ENCODE peak calls at places on chromosomes 12 and 14, in eight cellular contexts. One of them, this sample, is unnamed.

GRCh38 chr12:109462868-109463692 is 14.0 kb downstream of the KCTD10 start:
- DNase-seq in SK-N-SH: peak; percentile 51
- DNase-seq in cardiac fibroblast: peak; percentile 98
- DNase-seq in GM12865: no peak
- DNase-seq in cardiac muscle cell: peak; percentile 87
- DNase-seq in lower leg skin: peak; percentile 81
- DNase-seq in fibroblast of mammary gland: peak; percentile 97
- DNase-seq in lower lobe of right lung: peak; percentile 78
- DNase-seq in this sample: no peak

GRCh38 chr14:60508707-60509437 is at the start of gene SIX6:
- DNase-seq in SK-N-SH: peak; percentile 77
- DNase-seq in cardiac fibroblast: peak; percentile 12
- DNase-seq in GM12865: peak; percentile 11
- DNase-seq in cardiac muscle cell: peak; percentile 77
- DNase-seq in lower leg skin: no peak
- DNase-seq in fibroblast of mammary gland: no peak
- DNase-seq in lower lobe of right lung: no peak
- DNase-seq in this sample: no peak

GRCh38 chr12:12926571-12927071 is 25.3 kb downstream of the GPRC5D start:
- DNase-seq in SK-N-SH: no peak
- DNase-seq in cardiac fibroblast: peak; percentile 61
- DNase-seq in GM12865: no peak
- DNase-seq in cardiac muscle cell: no peak
- DNase-seq in lower leg skin: no peak
- DNase-seq in fibroblast of mammary gland: peak; percentile 82
- DNase-seq in lower lobe of right lung: no peak
- DNase-seq in this sample: no peak

GRCh38 chr12:132776816-132777568 is 15.4 kb upstream of the ANKLE2 start:
- DNase-seq in SK-N-SH: no peak
- DNase-seq in cardiac fibroblast: peak; percentile 93
- DNase-seq in GM12865: no peak
- DNase-seq in cardiac muscle cell: no peak
- DNase-seq in lower leg skin: no peak
- DNase-seq in fibroblast of mammary gland: peak; percentile 78
- DNase-seq in lower lobe of right lung: no peak
- DNase-seq in this sample: no peak

GRCh38 chr14:23183479-23183878 is at the start of gene SLC7A8:
- DNase-seq in SK-N-SH: no peak
- DNase-seq in cardiac fibroblast: peak; percentile 31
- DNase-seq in GM12865: no peak
- DNase-seq in cardiac muscle cell: peak; percentile 66
- DNase-seq in lower leg skin: peak; percentile 47
- DNase-seq in fibroblast of mammary gland: no peak
- DNase-seq in lower lobe of right lung: peak; percentile 67
- DNase-seq in this sample: no peak

GRCh38 chr14:20477211-20477876 is 8.1 kb downstream of the PNP start:
- DNase-seq in SK-N-SH: peak; percentile 65
- DNase-seq in cardiac fibroblast: peak; percentile 89
- DNase-seq in GM12865: no peak
- DNase-seq in cardiac muscle cell: peak; percentile 34
- DNase-seq in lower leg skin: no peak
- DNase-seq in fibroblast of mammary gland: no peak
- DNase-seq in lower lobe of right lung: peak; percentile 69
- DNase-seq in this sample: peak; percentile 28

GRCh38 chr14:69648480-69649414 is 37.4 kb downstream of the SUSD6 start:
- DNase-seq in SK-N-SH: no peak
- DNase-seq in cardiac fibroblast: peak; percentile 63
- DNase-seq in GM12865: peak; percentile 75
- DNase-seq in cardiac muscle cell: peak; percentile 29
- DNase-seq in lower leg skin: no peak
- DNase-seq in fibroblast of mammary gland: peak; percentile 60
- DNase-seq in lower lobe of right lung: no peak
- DNase-seq in this sample: no peak

GRCh38 chr12:124557518-124558223 is 9.7 kb downstream of the NCOR2 start:
- DNase-seq in SK-N-SH: peak; percentile 86
- DNase-seq in cardiac fibroblast: no peak
- DNase-seq in GM12865: no peak
- DNase-seq in cardiac muscle cell: peak; percentile 45
- DNase-seq in lower leg skin: no peak
- DNase-seq in fibroblast of mammary gland: no peak
- DNase-seq in lower lobe of right lung: no peak
- DNase-seq in this sample: no peak

GRCh38 chr12:51217133-51217967 is 512 bp downstream of the POU6F1 start:
- DNase-seq in SK-N-SH: peak; percentile 90
- DNase-seq in cardiac fibroblast: peak; percentile 35
- DNase-seq in GM12865: peak; percentile 65
- DNase-seq in cardiac muscle cell: peak; percentile 66
- DNase-seq in lower leg skin: peak; percentile 34
- DNase-seq in fibroblast of mammary gland: peak; percentile 15
- DNase-seq in lower lobe of right lung: peak; percentile 79
- DNase-seq in this sample: peak; percentile 54

GRCh38 chr12:106585237-106585834 is 2.5 kb downstream of the RFX4 start:
- DNase-seq in SK-N-SH: no peak
- DNase-seq in cardiac fibroblast: no peak
- DNase-seq in GM12865: no peak
- DNase-seq in cardiac muscle cell: no peak
- DNase-seq in lower leg skin: no peak
- DNase-seq in fibroblast of mammary gland: no peak
- DNase-seq in lower lobe of right lung: no peak
- DNase-seq in this sample: no peak

GRCh38 chr12:94650143-94651056 is at the start of gene TMCC3:
- DNase-seq in SK-N-SH: peak; percentile 87
- DNase-seq in cardiac fibroblast: peak; percentile 50
- DNase-seq in GM12865: peak; percentile 38
- DNase-seq in cardiac muscle cell: peak; percentile 70
- DNase-seq in lower leg skin: no peak
- DNase-seq in fibroblast of mammary gland: peak; percentile 22
- DNase-seq in lower lobe of right lung: peak; percentile 70
- DNase-seq in this sample: peak; percentile 49

GRCh38 chr12:69161835-69162234 is 77.5 kb upstream of the CPSF6 start:
- DNase-seq in SK-N-SH: peak; percentile 58
- DNase-seq in cardiac fibroblast: no peak
- DNase-seq in GM12865: peak; percentile 90
- DNase-seq in cardiac muscle cell: no peak
- DNase-seq in lower leg skin: no peak
- DNase-seq in fibroblast of mammary gland: peak; percentile 28
- DNase-seq in lower lobe of right lung: no peak
- DNase-seq in this sample: peak; percentile 67

GRCh38 chr12:5043589-5044419 is at the start of gene KCNA5:
- DNase-seq in SK-N-SH: peak; percentile 19
- DNase-seq in cardiac fibroblast: no peak
- DNase-seq in GM12865: no peak
- DNase-seq in cardiac muscle cell: peak; percentile 62
- DNase-seq in lower leg skin: no peak
- DNase-seq in fibroblast of mammary gland: no peak
- DNase-seq in lower lobe of right lung: no peak
- DNase-seq in this sample: no peak

GRCh38 chr12:20350495-20350894 is 17.8 kb upstream of the PDE3A start:
- DNase-seq in SK-N-SH: no peak
- DNase-seq in cardiac fibroblast: peak; percentile 80
- DNase-seq in GM12865: no peak
- DNase-seq in cardiac muscle cell: no peak
- DNase-seq in lower leg skin: no peak
- DNase-seq in fibroblast of mammary gland: peak; percentile 94
- DNase-seq in lower lobe of right lung: no peak
- DNase-seq in this sample: no peak

GRCh38 chr12:126667340-126667739 is 1599.6 kb upstream of the TMEM132C start:
- DNase-seq in SK-N-SH: no peak
- DNase-seq in cardiac fibroblast: peak; percentile 66
- DNase-seq in GM12865: no peak
- DNase-seq in cardiac muscle cell: no peak
- DNase-seq in lower leg skin: no peak
- DNase-seq in fibroblast of mammary gland: peak; percentile 87
- DNase-seq in lower lobe of right lung: no peak
- DNase-seq in this sample: no peak

GRCh38 chr12:29744365-29744764 is 39.4 kb downstream of the TMTC1 start:
- DNase-seq in SK-N-SH: no peak
- DNase-seq in cardiac fibroblast: peak; percentile 49
- DNase-seq in GM12865: no peak
- DNase-seq in cardiac muscle cell: no peak
- DNase-seq in lower leg skin: no peak
- DNase-seq in fibroblast of mammary gland: peak; percentile 49
- DNase-seq in lower lobe of right lung: no peak
- DNase-seq in this sample: no peak

GRCh38 chr14:63045234-63045611 is at the start of gene KCNH5:
- DNase-seq in SK-N-SH: peak; percentile 90
- DNase-seq in cardiac fibroblast: peak; percentile 39
- DNase-seq in GM12865: no peak
- DNase-seq in cardiac muscle cell: peak; percentile 90
- DNase-seq in lower leg skin: no peak
- DNase-seq in fibroblast of mammary gland: peak; percentile 15
- DNase-seq in lower lobe of right lung: peak; percentile 46
- DNase-seq in this sample: no peak
- H3K4me3 ChIP-seq in SK-N-SH: peak within 1 kb of the TSS; percentile 36
- H3K4me3 ChIP-seq in cardiac fibroblast: peak within 1 kb of the TSS; percentile 46
- H3K4me3 ChIP-seq in GM12865: no peak within 1 kb of the TSS
- H3K4me3 ChIP-seq in cardiac muscle cell: peak within 1 kb of the TSS; percentile 27
- H3K4me3 ChIP-seq in lower leg skin: no peak within 1 kb of the TSS
- H3K4me3 ChIP-seq in fibroblast of mammary gland: peak within 1 kb of the TSS; percentile 22
- H3K4me3 ChIP-seq in lower lobe of right lung: peak within 1 kb of the TSS; percentile 37
- H3K4me3 ChIP-seq in this sample: no peak within 1 kb of the TSS

DNA sequence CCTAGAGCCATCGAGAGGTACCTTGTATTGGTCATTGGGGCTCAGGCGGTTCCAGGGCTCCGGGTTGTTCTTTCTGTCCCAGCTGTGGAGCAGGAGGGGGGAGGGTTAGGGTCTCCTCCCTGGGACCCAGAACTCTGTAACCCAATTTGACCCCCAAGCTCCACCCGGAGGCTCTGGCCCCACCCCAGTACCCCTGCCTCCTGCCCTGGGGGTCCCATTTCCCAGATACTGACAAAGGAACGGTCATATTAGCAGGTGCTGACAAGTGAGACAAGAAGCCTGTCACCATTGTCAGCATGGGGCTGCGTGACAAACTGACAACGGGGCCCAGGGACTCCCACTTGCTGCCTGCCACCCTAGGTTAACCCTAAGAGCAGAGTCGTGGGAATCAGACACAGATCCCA is 6.2 kb downstream of the SHMT2 start:
- DNase-seq in SK-N-SH: no peak
- DNase-seq in cardiac fibroblast: no peak
- DNase-seq in GM12865: no peak
- DNase-seq in cardiac muscle cell: no peak
- DNase-seq in lower leg skin: no peak
- DNase-seq in fibroblast of mammary gland: no peak
- DNase-seq in lower lobe of right lung: no peak
- DNase-seq in this sample: no peak
- H3K4me3 ChIP-seq in SK-N-SH: no peak overlapping the region
- H3K4me3 ChIP-seq in cardiac fibroblast: peak overlapping the region; percentile 72
- H3K4me3 ChIP-seq in GM12865: no peak overlapping the region
- H3K4me3 ChIP-seq in cardiac muscle cell: no peak overlapping the region
- H3K4me3 ChIP-seq in lower leg skin: no peak overlapping the region
- H3K4me3 ChIP-seq in fibroblast of mammary gland: no peak overlapping the region
- H3K4me3 ChIP-seq in lower lobe of right lung: peak overlapping the region; percentile 28
- H3K4me3 ChIP-seq in this sample: no peak overlapping the region

GRCh38 chr12:3199551-3200031 is 122.4 kb downstream of the TSPAN9 start:
- DNase-seq in SK-N-SH: peak; percentile 82
- DNase-seq in cardiac fibroblast: peak; percentile 37
- DNase-seq in GM12865: no peak
- DNase-seq in cardiac muscle cell: peak; percentile 82
- DNase-seq in lower leg skin: no peak
- DNase-seq in fibroblast of mammary gland: peak; percentile 35
- DNase-seq in lower lobe of right lung: no peak
- DNase-seq in this sample: no peak

GRCh38 chr12:3200779-3201738 is 123.9 kb downstream of the TSPAN9 start:
- DNase-seq in SK-N-SH: peak; percentile 66
- DNase-seq in cardiac fibroblast: no peak
- DNase-seq in GM12865: no peak
- DNase-seq in cardiac muscle cell: peak; percentile 49
- DNase-seq in lower leg skin: no peak
- DNase-seq in fibroblast of mammary gland: peak; percentile 12
- DNase-seq in lower lobe of right lung: no peak
- DNase-seq in this sample: no peak

GRCh38 chr12:3202734-3203446 is 125.7 kb downstream of the TSPAN9 start:
- DNase-seq in SK-N-SH: peak; percentile 83
- DNase-seq in cardiac fibroblast: peak; percentile 50
- DNase-seq in GM12865: peak; percentile 39
- DNase-seq in cardiac muscle cell: peak; percentile 54
- DNase-seq in lower leg skin: peak; percentile 36
- DNase-seq in fibroblast of mammary gland: peak; percentile 40
- DNase-seq in lower lobe of right lung: no peak
- DNase-seq in this sample: peak; percentile 16

GRCh38 chr12:3201741-3202500 is 124.7 kb downstream of the TSPAN9 start:
- DNase-seq in SK-N-SH: no peak
- DNase-seq in cardiac fibroblast: no peak
- DNase-seq in GM12865: no peak
- DNase-seq in cardiac muscle cell: peak; percentile 32
- DNase-seq in lower leg skin: no peak
- DNase-seq in fibroblast of mammary gland: peak; percentile 12
- DNase-seq in lower lobe of right lung: no peak
- DNase-seq in this sample: peak; percentile 42

DNA sequence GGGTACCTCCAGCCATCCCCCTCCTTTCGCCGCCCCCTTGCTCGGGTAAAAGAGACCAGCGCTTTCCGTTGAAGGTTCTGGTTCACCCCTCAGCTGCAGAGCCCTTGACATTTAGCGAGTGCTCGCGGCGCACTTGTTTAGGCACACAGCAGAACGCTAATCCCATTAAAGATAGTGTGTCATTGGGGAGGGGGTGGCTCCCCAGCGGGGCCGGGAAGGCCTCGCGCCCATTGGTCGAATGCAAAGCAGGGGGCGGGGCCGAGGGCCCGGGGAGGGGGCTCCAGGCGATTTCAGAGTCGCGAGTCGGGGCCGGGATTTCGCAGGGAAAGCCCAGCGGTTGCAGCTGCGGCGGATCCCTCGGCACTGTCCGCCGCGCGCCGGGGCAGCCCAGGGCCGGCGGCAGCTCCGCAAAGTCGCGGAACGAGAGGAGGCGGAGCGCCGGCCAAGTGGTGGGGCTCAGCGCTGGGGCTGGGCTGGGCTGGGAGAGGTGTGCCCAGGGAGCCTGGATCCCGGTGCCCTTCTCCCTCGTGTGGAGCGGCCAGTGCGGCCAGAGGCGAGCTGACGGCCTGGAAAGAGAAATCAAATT is 122.9 kb downstream of the TSPAN9 start:
- DNase-seq in SK-N-SH: peak; percentile 94
- DNase-seq in cardiac fibroblast: peak; percentile 44
- DNase-seq in GM12865: no peak
- DNase-seq in cardiac muscle cell: peak; percentile 93
- DNase-seq in lower leg skin: no peak
- DNase-seq in fibroblast of mammary gland: peak; percentile 26
- DNase-seq in lower lobe of right lung: no peak
- DNase-seq in this sample: no peak
- H3K4me3 ChIP-seq in SK-N-SH: peak overlapping the region; percentile 51
- H3K4me3 ChIP-seq in cardiac fibroblast: peak overlapping the region; percentile 55
- H3K4me3 ChIP-seq in GM12865: no peak overlapping the region
- H3K4me3 ChIP-seq in cardiac muscle cell: peak overlapping the region; percentile 74
- H3K4me3 ChIP-seq in lower leg skin: peak overlapping the region; percentile 20
- H3K4me3 ChIP-seq in fibroblast of mammary gland: peak overlapping the region; percentile 44
- H3K4me3 ChIP-seq in lower lobe of right lung: peak overlapping the region; percentile 48
- H3K4me3 ChIP-seq in this sample: no peak overlapping the region

DNA sequence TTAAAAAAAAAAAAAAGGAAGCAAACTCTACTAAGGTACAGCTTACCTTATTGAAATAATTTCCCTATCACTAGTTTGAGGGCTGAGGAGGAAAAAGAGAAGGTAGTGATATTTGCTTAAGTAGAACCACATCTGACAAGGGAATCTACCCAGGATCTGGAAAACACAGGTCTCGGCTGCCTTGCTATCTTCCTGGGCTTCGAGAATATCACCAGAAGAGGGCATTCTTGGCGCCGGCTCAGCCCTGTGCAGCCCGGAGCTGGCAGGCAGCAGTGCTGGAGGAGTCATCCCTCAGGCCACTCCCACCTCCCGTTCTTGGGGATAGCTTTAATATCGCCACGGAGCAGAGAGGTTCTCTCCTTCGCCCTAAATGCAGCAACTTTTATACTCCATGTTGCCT is 1181.2 kb downstream of the VRK1 start:
- DNase-seq in SK-N-SH: peak; percentile 56
- DNase-seq in cardiac fibroblast: peak; percentile 2
- DNase-seq in GM12865: peak; percentile 57
- DNase-seq in cardiac muscle cell: peak; percentile 68
- DNase-seq in lower leg skin: peak; percentile 74
- DNase-seq in fibroblast of mammary gland: peak; percentile 34
- DNase-seq in lower lobe of right lung: peak; percentile 77
- DNase-seq in this sample: peak; percentile 72
- H3K4me3 ChIP-seq in SK-N-SH: no peak overlapping the region
- H3K4me3 ChIP-seq in cardiac fibroblast: no peak overlapping the region
- H3K4me3 ChIP-seq in GM12865: no peak overlapping the region
- H3K4me3 ChIP-seq in cardiac muscle cell: no peak overlapping the region
- H3K4me3 ChIP-seq in lower leg skin: no peak overlapping the region
- H3K4me3 ChIP-seq in fibroblast of mammary gland: no peak overlapping the region
- H3K4me3 ChIP-seq in lower lobe of right lung: peak overlapping the region; percentile 52
- H3K4me3 ChIP-seq in this sample: peak overlapping the region; percentile 56